ENCODE peak calls at places on chromosomes 3 and 15, in six cellular contexts. E, L, F, G, S and R are unnamed samples.

GRCh38 chr3:192887701-192888100 is 30.0 kb downstream of the MB21D2 start:
- DNase-seq in E (peak), L (peak), F (no peak), G (peak), S (no peak), R (no peak)

GRCh38 chr3:125374501-125374995 is 577 bp downstream of the ZNF148 start:
- DNase-seq in E (peak), L (peak), F (peak), G (peak), S (no peak), R (peak)

GRCh38 chr3:73661262-73661661 is 36.5 kb upstream of the PDZRN3 start:
- DNase-seq in E (peak), L (no peak), F (no peak), G (no peak), S (peak), R (no peak)

GRCh38 chr3:33826206-33826605 is 27.8 kb downstream of the PDCD6IP start:
- DNase-seq in E (peak), L (no peak), F (no peak), G (no peak), S (no peak), R (no peak)

GRCh38 chr3:30077746-30078145 is 528.7 kb upstream of the TGFBR2 start:
- DNase-seq in E (no peak), L (no peak), F (no peak), G (no peak), S (no peak), R (no peak)

GRCh38 chr15:85141601-85142185 is 160.0 kb downstream of the PDE8A start:
- DNase-seq in E (peak), L (no peak), F (no peak), G (no peak), S (peak), R (no peak)

GRCh38 chr3:26731843-26732242 is 109.3 kb downstream of the LRRC3B start:
- DNase-seq in E (no peak), L (no peak), F (no peak), G (no peak), S (no peak), R (no peak)

GRCh38 chr3:146160964-146161724 is at the start of gene PLOD2:
- DNase-seq in E (peak), L (peak), F (peak), G (peak), S (peak), R (peak)

GRCh38 chr3:151171145-151171544 is 31.9 kb downstream of the GPR171 start:
- DNase-seq in E (no peak), L (no peak), F (no peak), G (peak), S (no peak), R (peak)

GRCh38 chr15:41013698-41014414 is 60.6 kb downstream of the CHAC1 start:
- DNase-seq in E (peak), L (no peak), F (no peak), G (peak), S (no peak), R (peak)

GRCh38 chr3:190325923-190326322 is 3.7 kb upstream of the CLDN1 start:
- DNase-seq in E (peak), L (no peak), F (no peak), G (peak), S (no peak), R (no peak)

GRCh38 chr3:112351036-112351435 is 18.1 kb downstream of the CD200 start:
- DNase-seq in E (no peak), L (no peak), F (no peak), G (no peak), S (no peak), R (no peak)

GRCh38 chr3:31092748-31093607 is 198.5 kb upstream of the GADL1 start:
- DNase-seq in E (peak), L (no peak), F (no peak), G (no peak), S (no peak), R (no peak)

GRCh38 chr3:81716870-81717509 is 44.5 kb downstream of the GBE1 start:
- DNase-seq in E (peak), L (no peak), F (peak), G (no peak), S (no peak), R (no peak)

GRCh38 chr3:27325419-27325818 is 43.8 kb downstream of the NEK10 start:
- DNase-seq in E (no peak), L (no peak), F (no peak), G (no peak), S (no peak), R (no peak)

GRCh38 chr3:48217449-48217848 is 5.8 kb upstream of the CAMP start:
- DNase-seq in E (no peak), L (no peak), F (no peak), G (no peak), S (no peak), R (no peak)

GRCh38 chr15:90261811-90262210 is 3.7 kb upstream of the NGRN start:
- DNase-seq in E (peak), L (no peak), F (no peak), G (no peak), S (no peak), R (no peak)

GRCh38 chr3:138829097-138829496 is 5.6 kb downstream of the PIK3CB start:
- DNase-seq in E (no peak), L (no peak), F (no peak), G (no peak), S (no peak), R (no peak)

GRCh38 chr3:143436231-143436930 is 316.8 kb downstream of the CHST2 start:
- DNase-seq in E (peak), L (no peak), F (no peak), G (no peak), S (no peak), R (no peak)

GRCh38 chr3:73729969-73730440 is 105.3 kb upstream of the PDZRN3 start:
- DNase-seq in E (no peak), L (no peak), F (peak), G (no peak), S (no peak), R (no peak)

GRCh38 chr3:196235452-196236122 is 19.3 kb downstream of the SLC51A start:
- DNase-seq in E (no peak), L (no peak), F (no peak), G (peak), S (no peak), R (peak)

GRCh38 chr3:175179055-175179454 is 319.9 kb downstream of the NAALADL2 start:
- DNase-seq in E (peak), L (no peak), F (no peak), G (no peak), S (no peak), R (no peak)

GRCh38 chr15:65561934-65562333 is 31.7 kb downstream of the HACD3 start:
- DNase-seq in E (no peak), L (no peak), F (no peak), G (no peak), S (no peak), R (no peak)

GRCh38 chr3:38168151-38168987 is 3.0 kb downstream of the OXSR1 start:
- DNase-seq in E (peak), L (no peak), F (no peak), G (no peak), S (no peak), R (no peak)

GRCh38 chr15:64749167-64749566 is 26.2 kb downstream of the RBPMS2 start:
- DNase-seq in E (peak), L (no peak), F (no peak), G (no peak), S (peak), R (no peak)

GRCh38 chr15:64566629-64567427 is 106.5 kb downstream of the ZNF609 start:
- DNase-seq in E (no peak), L (no peak), F (no peak), G (no peak), S (no peak), R (no peak)

GRCh38 chr15:28109626-28110415 is 10.7 kb upstream of the OCA2 start:
- DNase-seq in E (no peak), L (peak), F (no peak), G (no peak), S (no peak), R (no peak)

GRCh38 chr3:106239195-106239697 is 370.4 kb upstream of the CBLB start:
- DNase-seq in E (no peak), L (no peak), F (no peak), G (no peak), S (no peak), R (no peak)

GRCh38 chr3:48656061-48656840 is 6.4 kb downstream of the CELSR3 start:
- DNase-seq in E (peak), L (peak), F (peak), G (peak), S (no peak), R (peak)

GRCh38 chr15:89330119-89330518 is 4.5 kb downstream of the POLG start:
- DNase-seq in E (no peak), L (no peak), F (peak), G (no peak), S (no peak), R (no peak)

GRCh38 chr3:11240496-11240895 is 31.7 kb upstream of the ATG7 start:
- DNase-seq in E (no peak), L (no peak), F (no peak), G (no peak), S (no peak), R (no peak)

GRCh38 chr3:89246326-89246725 is 138.9 kb downstream of the EPHA3 start:
- DNase-seq in E (no peak), L (peak), F (no peak), G (peak), S (no peak), R (no peak)

GRCh38 chr3:114299421-114299820 is 5.6 kb downstream of the TIGIT start:
- DNase-seq in E (peak), L (peak), F (no peak), G (peak), S (no peak), R (no peak)

GRCh38 chr3:132236701-132237651 is 80.2 kb upstream of the ACP3 start:
- DNase-seq in E (no peak), L (no peak), F (no peak), G (peak), S (no peak), R (no peak)

GRCh38 chr3:169146866-169147245 is 516.7 kb downstream of the MECOM start:
- DNase-seq in E (peak), L (no peak), F (no peak), G (no peak), S (no peak), R (no peak)

GRCh38 chr15:61480295-61480694 is 251.2 kb upstream of the RORA start:
- DNase-seq in E (no peak), L (no peak), F (peak), G (no peak), S (no peak), R (no peak)

GRCh38 chr3:69339766-69340165 is 46.1 kb downstream of the FRMD4B start:
- DNase-seq in E (no peak), L (no peak), F (no peak), G (no peak), S (no peak), R (no peak)

GRCh38 chr3:64354221-64354620 is 129.0 kb upstream of the PRICKLE2 start:
- DNase-seq in E (no peak), L (no peak), F (no peak), G (no peak), S (no peak), R (no peak)

GRCh38 chr3:158727499-158728377 is 4.5 kb downstream of the RARRES1 start:
- DNase-seq in E (peak), L (peak), F (peak), G (peak), S (no peak), R (peak)

GRCh38 chr3:72118593-72118992 is 333.6 kb upstream of the PROK2 start:
- DNase-seq in E (no peak), L (no peak), F (no peak), G (no peak), S (no peak), R (no peak)

DNA sequence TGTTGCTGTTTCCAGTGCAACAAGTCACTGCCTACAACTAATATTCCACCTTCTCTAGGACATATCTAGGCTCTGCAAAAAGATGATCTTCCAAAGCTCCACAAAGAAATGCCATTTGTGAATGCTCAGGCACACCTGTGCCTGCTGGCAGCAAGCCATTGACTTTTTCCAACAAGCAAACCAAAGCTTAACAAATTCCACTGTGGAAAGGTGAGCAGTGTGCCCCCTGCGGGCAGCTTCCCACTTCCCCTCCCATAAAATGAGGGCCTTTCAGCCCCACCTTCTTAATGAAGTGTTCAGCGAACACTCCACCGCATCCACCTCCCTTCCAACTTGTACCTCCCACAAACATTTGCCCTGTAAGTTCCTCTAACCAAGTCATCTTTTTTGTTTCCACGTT is 157.5 kb upstream of the SLC24A5 start:
- DNase-seq in E (no peak), L (no peak), F (peak), G (no peak), S (no peak), R (no peak)
- TF ChIP-seq CTCF in E (no peak), L (peak), F (no peak), G (no peak), S (no peak), R (no peak)

DNA sequence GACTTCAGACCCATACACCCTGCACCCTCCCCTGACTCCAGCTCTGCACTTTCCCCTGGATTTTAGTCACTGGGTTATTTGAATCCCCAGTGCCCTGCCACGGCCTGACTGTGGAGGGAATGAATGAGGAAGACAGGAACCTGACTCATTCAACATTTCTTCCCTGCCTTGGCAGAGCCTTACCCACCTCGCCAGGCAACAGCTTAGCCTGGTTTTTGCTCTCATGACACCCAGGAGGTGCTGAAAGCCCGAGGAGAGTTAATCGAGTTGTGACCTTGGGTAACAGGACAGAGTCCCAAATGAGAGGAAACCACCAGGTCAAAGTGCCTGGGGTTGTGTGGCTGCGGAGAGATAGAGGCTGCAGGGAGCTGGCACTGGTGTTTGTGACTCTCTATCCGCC is 128.3 kb downstream of the SMAD6 start:
- DNase-seq in E (peak), L (no peak), F (no peak), G (no peak), S (no peak), R (no peak)
- TF ChIP-seq CTCF in E (no peak), L (no peak), F (no peak), G (no peak), S (no peak), R (no peak)

GRCh38 chr15:72796515-72797337 is 13.2 kb upstream of the ADPGK start:
- DNase-seq in E (peak), L (peak), F (peak), G (peak), S (no peak), R (peak)
- TF ChIP-seq CTCF in E (no peak), L (peak), F (peak), G (peak), S (no peak), R (peak)

DNA sequence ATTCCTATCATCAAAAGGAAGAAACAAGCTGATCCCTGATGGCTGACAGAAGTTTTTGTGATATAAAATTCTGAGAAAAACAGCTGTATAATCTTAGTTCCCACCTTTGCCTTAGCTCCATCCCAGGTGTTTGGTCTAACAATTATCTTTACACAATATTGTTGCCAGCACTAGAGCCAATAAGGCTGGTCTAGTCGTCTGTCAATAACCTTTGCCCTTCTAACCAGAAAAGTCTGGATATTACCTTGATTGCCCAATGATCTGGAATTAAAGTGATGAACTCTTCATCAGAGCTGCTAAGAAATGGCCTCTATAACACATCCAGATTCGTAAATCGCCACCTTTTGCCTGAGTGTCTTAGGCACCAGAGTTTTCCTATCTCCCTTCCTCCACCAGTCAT is 98.4 kb downstream of the FMN1 start:
- DNase-seq in E (no peak), L (no peak), F (no peak), G (no peak), S (no peak), R (no peak)
- TF ChIP-seq CTCF in E (no peak), L (no peak), F (no peak), G (no peak), S (no peak), R (no peak)

GRCh38 chr3:128993461-128994172 is at the start of gene CFAP92:
- DNase-seq in E (peak), L (peak), F (peak), G (peak), S (no peak), R (peak)
- TF ChIP-seq CTCF in E (no peak), L (no peak), F (no peak), G (no peak), S (no peak), R (no peak)

GRCh38 chr3:53668872-53669271 is 174.5 kb downstream of the CACNA1D start:
- DNase-seq in E (no peak), L (no peak), F (no peak), G (peak), S (no peak), R (peak)
- TF ChIP-seq CTCF in E (peak), L (peak), F (no peak), G (peak), S (peak), R (peak)